ENCODE peak calls at places on chromosomes 1 and 21, in six cellular contexts. One of them, this sample, is unnamed.

GRCh38 chr21:44487831-44488230 is 32.5 kb downstream of the LRRC3 start:
- DNase-seq in left ventricle myocardium inferior: no peak
- DNase-seq in left lung: no peak
- DNase-seq in heart left ventricle: no peak
- DNase-seq in prostate gland: no peak
- DNase-seq in astrocyte of the spinal cord: peak
- DNase-seq in this sample: no peak

GRCh38 chr1:109763646-109764415 is at the start of gene EPS8L3:
- DNase-seq in left ventricle myocardium inferior: peak
- DNase-seq in left lung: peak
- DNase-seq in heart left ventricle: no peak
- DNase-seq in prostate gland: no peak
- DNase-seq in astrocyte of the spinal cord: no peak
- DNase-seq in this sample: no peak

GRCh38 chr1:26717066-26717465 is 21.3 kb downstream of the ARID1A start:
- DNase-seq in left ventricle myocardium inferior: no peak
- DNase-seq in left lung: no peak
- DNase-seq in heart left ventricle: no peak
- DNase-seq in prostate gland: no peak
- DNase-seq in astrocyte of the spinal cord: no peak
- DNase-seq in this sample: no peak

GRCh38 chr1:238960071-238960470 is 426.3 kb upstream of the CHRM3 start:
- DNase-seq in left ventricle myocardium inferior: no peak
- DNase-seq in left lung: no peak
- DNase-seq in heart left ventricle: no peak
- DNase-seq in prostate gland: no peak
- DNase-seq in astrocyte of the spinal cord: peak
- DNase-seq in this sample: no peak

GRCh38 chr21:45316871-45317400 is 29.2 kb upstream of the POFUT2 start:
- DNase-seq in left ventricle myocardium inferior: peak
- DNase-seq in left lung: no peak
- DNase-seq in heart left ventricle: peak
- DNase-seq in prostate gland: no peak
- DNase-seq in astrocyte of the spinal cord: no peak
- DNase-seq in this sample: no peak

GRCh38 chr1:165949335-165950130 is 122.1 kb downstream of the UCK2 start:
- DNase-seq in left ventricle myocardium inferior: no peak
- DNase-seq in left lung: no peak
- DNase-seq in heart left ventricle: no peak
- DNase-seq in prostate gland: no peak
- DNase-seq in astrocyte of the spinal cord: no peak
- DNase-seq in this sample: no peak

GRCh38 chr1:117821782-117822447 is 107.5 kb downstream of the GDAP2 start:
- DNase-seq in left ventricle myocardium inferior: no peak
- DNase-seq in left lung: no peak
- DNase-seq in heart left ventricle: no peak
- DNase-seq in prostate gland: peak
- DNase-seq in astrocyte of the spinal cord: peak
- DNase-seq in this sample: peak

GRCh38 chr1:44406761-44407429 is 1.8 kb downstream of the RNF220 start:
- DNase-seq in left ventricle myocardium inferior: no peak
- DNase-seq in left lung: peak
- DNase-seq in heart left ventricle: no peak
- DNase-seq in prostate gland: no peak
- DNase-seq in astrocyte of the spinal cord: no peak
- DNase-seq in this sample: no peak

GRCh38 chr1:26853156-26853555 is 9.8 kb upstream of the SFN start:
- DNase-seq in left ventricle myocardium inferior: peak
- DNase-seq in left lung: peak
- DNase-seq in heart left ventricle: peak
- DNase-seq in prostate gland: peak
- DNase-seq in astrocyte of the spinal cord: peak
- DNase-seq in this sample: no peak

GRCh38 chr1:162676087-162676486 is 43.8 kb downstream of the DDR2 start:
- DNase-seq in left ventricle myocardium inferior: no peak
- DNase-seq in left lung: no peak
- DNase-seq in heart left ventricle: no peak
- DNase-seq in prostate gland: peak
- DNase-seq in astrocyte of the spinal cord: peak
- DNase-seq in this sample: peak

GRCh38 chr1:22907528-22907927 is 65.1 kb downstream of the LACTBL1 start:
- DNase-seq in left ventricle myocardium inferior: no peak
- DNase-seq in left lung: no peak
- DNase-seq in heart left ventricle: no peak
- DNase-seq in prostate gland: no peak
- DNase-seq in astrocyte of the spinal cord: no peak
- DNase-seq in this sample: no peak

GRCh38 chr1:47347735-47348134 is 14.1 kb downstream of the CMPK1 start:
- DNase-seq in left ventricle myocardium inferior: no peak
- DNase-seq in left lung: no peak
- DNase-seq in heart left ventricle: no peak
- DNase-seq in prostate gland: no peak
- DNase-seq in astrocyte of the spinal cord: no peak
- DNase-seq in this sample: no peak

GRCh38 chr1:226308166-226308722 is 720 bp downstream of the LIN9 start:
- DNase-seq in left ventricle myocardium inferior: peak
- DNase-seq in left lung: no peak
- DNase-seq in heart left ventricle: peak
- DNase-seq in prostate gland: peak
- DNase-seq in astrocyte of the spinal cord: peak
- DNase-seq in this sample: no peak

GRCh38 chr1:216910081-216910840 is 187.0 kb upstream of the ESRRG start:
- DNase-seq in left ventricle myocardium inferior: no peak
- DNase-seq in left lung: no peak
- DNase-seq in heart left ventricle: no peak
- DNase-seq in prostate gland: no peak
- DNase-seq in astrocyte of the spinal cord: peak
- DNase-seq in this sample: no peak

GRCh38 chr1:3463013-3463385 is 8.5 kb downstream of the ARHGEF16 start:
- DNase-seq in left ventricle myocardium inferior: no peak
- DNase-seq in left lung: peak
- DNase-seq in heart left ventricle: peak
- DNase-seq in prostate gland: no peak
- DNase-seq in astrocyte of the spinal cord: no peak
- DNase-seq in this sample: no peak

GRCh38 chr1:198755715-198756114 is 116.9 kb downstream of the PTPRC start:
- DNase-seq in left ventricle myocardium inferior: no peak
- DNase-seq in left lung: no peak
- DNase-seq in heart left ventricle: no peak
- DNase-seq in prostate gland: no peak
- DNase-seq in astrocyte of the spinal cord: no peak
- DNase-seq in this sample: no peak

GRCh38 chr1:89633745-89634625 is 1.1 kb downstream of the LRRC8C start:
- DNase-seq in left ventricle myocardium inferior: no peak
- DNase-seq in left lung: no peak
- DNase-seq in heart left ventricle: peak
- DNase-seq in prostate gland: no peak
- DNase-seq in astrocyte of the spinal cord: peak
- DNase-seq in this sample: no peak

GRCh38 chr1:10904396-10905358 is 107.8 kb upstream of the TARDBP start:
- DNase-seq in left ventricle myocardium inferior: no peak
- DNase-seq in left lung: no peak
- DNase-seq in heart left ventricle: no peak
- DNase-seq in prostate gland: no peak
- DNase-seq in astrocyte of the spinal cord: no peak
- DNase-seq in this sample: no peak

GRCh38 chr1:157878059-157878458 is 36.5 kb upstream of the CD5L start:
- DNase-seq in left ventricle myocardium inferior: no peak
- DNase-seq in left lung: no peak
- DNase-seq in heart left ventricle: no peak
- DNase-seq in prostate gland: no peak
- DNase-seq in astrocyte of the spinal cord: peak
- DNase-seq in this sample: peak

GRCh38 chr1:153626929-153627796 is at the start of gene S100A13:
- DNase-seq in left ventricle myocardium inferior: peak
- DNase-seq in left lung: no peak
- DNase-seq in heart left ventricle: peak
- DNase-seq in prostate gland: peak
- DNase-seq in astrocyte of the spinal cord: peak
- DNase-seq in this sample: peak

GRCh38 chr1:111847519-111847918 is 91.8 kb downstream of the DDX20 start:
- DNase-seq in left ventricle myocardium inferior: no peak
- DNase-seq in left lung: no peak
- DNase-seq in heart left ventricle: no peak
- DNase-seq in prostate gland: no peak
- DNase-seq in astrocyte of the spinal cord: no peak
- DNase-seq in this sample: no peak

DNA sequence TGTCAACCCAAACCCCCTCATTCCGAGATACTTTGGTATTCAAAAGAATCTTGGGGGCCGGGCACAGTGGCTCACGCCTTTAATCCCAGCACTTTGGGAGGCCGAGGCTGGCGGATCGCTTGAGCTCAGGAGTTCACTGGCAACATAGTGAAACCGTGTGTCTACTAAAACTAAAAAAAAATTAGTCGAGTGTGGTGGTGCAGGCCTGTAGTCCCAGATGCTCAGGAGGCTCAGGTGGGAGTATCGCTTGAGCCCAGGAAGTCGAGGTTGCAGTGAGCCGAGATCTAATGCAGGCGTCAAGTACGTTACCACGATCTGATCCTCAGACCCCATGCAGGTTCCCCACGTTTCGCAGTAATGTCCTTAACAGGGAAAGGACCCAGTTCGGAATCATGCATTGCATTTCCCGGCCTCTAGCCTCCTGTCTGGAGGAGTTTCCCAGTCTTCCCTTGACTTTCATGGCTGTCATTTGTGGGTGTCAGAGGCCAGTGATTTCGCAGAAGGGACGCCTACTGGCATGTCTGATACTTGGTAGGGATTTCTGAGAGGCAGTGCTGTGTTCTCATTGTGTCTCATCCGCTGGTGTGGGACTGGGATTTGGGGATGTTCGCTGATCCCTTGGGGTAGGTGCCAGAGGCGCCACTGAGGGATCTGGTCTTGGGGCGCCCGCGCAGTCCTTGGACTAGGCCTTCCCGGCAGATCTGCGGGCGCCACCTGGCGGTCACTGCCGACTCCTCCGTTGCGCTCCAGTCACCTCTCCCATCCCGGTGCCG is 39.3 kb upstream of the HMGN1 start:
- DNase-seq in left ventricle myocardium inferior: peak
- DNase-seq in left lung: peak
- DNase-seq in heart left ventricle: peak
- DNase-seq in prostate gland: peak
- DNase-seq in astrocyte of the spinal cord: peak
- DNase-seq in this sample: no peak
- H3K4me3 ChIP-seq in left ventricle myocardium inferior: peak
- H3K4me3 ChIP-seq in left lung: peak
- H3K4me3 ChIP-seq in heart left ventricle: peak
- H3K4me3 ChIP-seq in prostate gland: peak
- H3K4me3 ChIP-seq in astrocyte of the spinal cord: peak
- H3K4me3 ChIP-seq in this sample: peak

GRCh38 chr1:29703596-29703995 is 467.3 kb downstream of the PTPRU start:
- DNase-seq in left ventricle myocardium inferior: no peak
- DNase-seq in left lung: no peak
- DNase-seq in heart left ventricle: no peak
- DNase-seq in prostate gland: no peak
- DNase-seq in astrocyte of the spinal cord: peak
- DNase-seq in this sample: no peak
- TF ChIP-seq CTCF in left ventricle myocardium inferior: peak
- TF ChIP-seq CTCF in left lung: peak
- TF ChIP-seq CTCF in heart left ventricle: peak
- TF ChIP-seq CTCF in prostate gland: peak
- TF ChIP-seq CTCF in astrocyte of the spinal cord: peak
- TF ChIP-seq CTCF in this sample: peak

GRCh38 chr1:84574936-84575335 is 696 bp upstream of the CTBS start:
- DNase-seq in left ventricle myocardium inferior: no peak
- DNase-seq in left lung: no peak
- DNase-seq in heart left ventricle: no peak
- DNase-seq in prostate gland: no peak
- DNase-seq in astrocyte of the spinal cord: no peak
- DNase-seq in this sample: no peak
- H3K4me3 ChIP-seq in left ventricle myocardium inferior: peak
- H3K4me3 ChIP-seq in left lung: peak
- H3K4me3 ChIP-seq in heart left ventricle: peak
- H3K4me3 ChIP-seq in prostate gland: peak
- H3K4me3 ChIP-seq in astrocyte of the spinal cord: peak
- H3K4me3 ChIP-seq in this sample: peak

GRCh38 chr1:8524637-8525157 is 206.8 kb downstream of the SLC45A1 start:
- DNase-seq in left ventricle myocardium inferior: no peak
- DNase-seq in left lung: no peak
- DNase-seq in heart left ventricle: no peak
- DNase-seq in prostate gland: no peak
- DNase-seq in astrocyte of the spinal cord: no peak
- DNase-seq in this sample: no peak

GRCh38 chr1:8525291-8526275 is 207.7 kb downstream of the SLC45A1 start:
- DNase-seq in left ventricle myocardium inferior: peak
- DNase-seq in left lung: no peak
- DNase-seq in heart left ventricle: peak
- DNase-seq in prostate gland: peak
- DNase-seq in astrocyte of the spinal cord: peak
- DNase-seq in this sample: peak

GRCh38 chr1:8520483-8520966 is 202.6 kb downstream of the SLC45A1 start:
- DNase-seq in left ventricle myocardium inferior: no peak
- DNase-seq in left lung: no peak
- DNase-seq in heart left ventricle: no peak
- DNase-seq in prostate gland: no peak
- DNase-seq in astrocyte of the spinal cord: peak
- DNase-seq in this sample: no peak

GRCh38 chr1:8519167-8519566 is 201.3 kb downstream of the SLC45A1 start:
- DNase-seq in left ventricle myocardium inferior: no peak
- DNase-seq in left lung: no peak
- DNase-seq in heart left ventricle: no peak
- DNase-seq in prostate gland: no peak
- DNase-seq in astrocyte of the spinal cord: no peak
- DNase-seq in this sample: no peak

GRCh38 chr1:8523641-8524206 is 205.8 kb downstream of the SLC45A1 start:
- DNase-seq in left ventricle myocardium inferior: no peak
- DNase-seq in left lung: no peak
- DNase-seq in heart left ventricle: no peak
- DNase-seq in prostate gland: no peak
- DNase-seq in astrocyte of the spinal cord: no peak
- DNase-seq in this sample: no peak
- TF ChIP-seq CTCF in left ventricle myocardium inferior: no peak
- TF ChIP-seq CTCF in left lung: no peak
- TF ChIP-seq CTCF in heart left ventricle: no peak
- TF ChIP-seq CTCF in prostate gland: no peak
- TF ChIP-seq CTCF in astrocyte of the spinal cord: no peak
- TF ChIP-seq CTCF in this sample: no peak

GRCh38 chr1:59169703-59170102 is 127.2 kb upstream of the FGGY start:
- DNase-seq in left ventricle myocardium inferior: no peak
- DNase-seq in left lung: no peak
- DNase-seq in heart left ventricle: no peak
- DNase-seq in prostate gland: no peak
- DNase-seq in astrocyte of the spinal cord: no peak
- DNase-seq in this sample: no peak

GRCh38 chr1:59173721-59174120 is 123.2 kb upstream of the FGGY start:
- DNase-seq in left ventricle myocardium inferior: no peak
- DNase-seq in left lung: no peak
- DNase-seq in heart left ventricle: no peak
- DNase-seq in prostate gland: no peak
- DNase-seq in astrocyte of the spinal cord: peak
- DNase-seq in this sample: no peak

GRCh38 chr1:59170659-59171058 is 126.2 kb upstream of the FGGY start:
- DNase-seq in left ventricle myocardium inferior: no peak
- DNase-seq in left lung: no peak
- DNase-seq in heart left ventricle: no peak
- DNase-seq in prostate gland: no peak
- DNase-seq in astrocyte of the spinal cord: peak
- DNase-seq in this sample: no peak

GRCh38 chr1:59171788-59172187 is 125.1 kb upstream of the FGGY start:
- DNase-seq in left ventricle myocardium inferior: no peak
- DNase-seq in left lung: no peak
- DNase-seq in heart left ventricle: no peak
- DNase-seq in prostate gland: no peak
- DNase-seq in astrocyte of the spinal cord: no peak
- DNase-seq in this sample: no peak

GRCh38 chr1:59172693-59173092 is 124.2 kb upstream of the FGGY start:
- DNase-seq in left ventricle myocardium inferior: no peak
- DNase-seq in left lung: no peak
- DNase-seq in heart left ventricle: no peak
- DNase-seq in prostate gland: no peak
- DNase-seq in astrocyte of the spinal cord: no peak
- DNase-seq in this sample: no peak
- H3K4me3 ChIP-seq in left ventricle myocardium inferior: no peak
- H3K4me3 ChIP-seq in left lung: no peak
- H3K4me3 ChIP-seq in heart left ventricle: no peak
- H3K4me3 ChIP-seq in prostate gland: no peak
- H3K4me3 ChIP-seq in astrocyte of the spinal cord: no peak
- H3K4me3 ChIP-seq in this sample: no peak

This sample was measured in epithelial cell of proximal tubule.